ENCODE peak calls at places on chromosomes 5 and 9, in six cellular contexts. One of them, this sample, is unnamed.

GRCh38 chr5:132876020-132876759 is 2.7 kb downstream of the LEAP2 start:
- DNase-seq in GM12878: no peak
- DNase-seq in DND-41: no peak
- DNase-seq in K562: no peak
- DNase-seq in astrocyte: peak; percentile 53
- DNase-seq in HCT116: no peak
- DNase-seq in this sample: no peak

GRCh38 chr5:132420706-132421272 is 51.3 kb downstream of the SLC22A5 start:
- DNase-seq in GM12878: peak; percentile 95
- DNase-seq in K562: no peak
- DNase-seq in DND-41: peak; percentile 79
- DNase-seq in astrocyte: no peak
- DNase-seq in HCT116: no peak
- DNase-seq in this sample: peak; percentile 86

GRCh38 chr5:160477266-160477970 is 55.8 kb downstream of the PTTG1 start:
- DNase-seq in DND-41: no peak
- DNase-seq in GM12878: no peak
- DNase-seq in K562: no peak
- DNase-seq in HCT116: no peak
- DNase-seq in astrocyte: no peak
- DNase-seq in this sample: no peak

GRCh38 chr9:7561527-7561926 is 238.1 kb downstream of the DMAC1 start:
- DNase-seq in GM12878: no peak
- DNase-seq in K562: no peak
- DNase-seq in astrocyte: no peak
- DNase-seq in DND-41: no peak
- DNase-seq in HCT116: no peak
- DNase-seq in this sample: no peak

GRCh38 chr5:150783422-150783928 is 4.9 kb downstream of the SMIM3 start:
- DNase-seq in astrocyte: peak; percentile 98
- DNase-seq in K562: no peak
- DNase-seq in GM12878: peak; percentile 52
- DNase-seq in DND-41: peak; percentile 85
- DNase-seq in HCT116: peak; percentile 83
- DNase-seq in this sample: no peak

GRCh38 chr9:8486095-8486494 is 686.5 kb upstream of the DMAC1 start:
- DNase-seq in GM12878: no peak
- DNase-seq in DND-41: peak; percentile 9
- DNase-seq in HCT116: no peak
- DNase-seq in K562: no peak
- DNase-seq in astrocyte: peak; percentile 3
- DNase-seq in this sample: no peak

GRCh38 chr9:31519826-31520225 is 864.6 kb upstream of the ACO1 start:
- DNase-seq in GM12878: no peak
- DNase-seq in HCT116: no peak
- DNase-seq in K562: no peak
- DNase-seq in astrocyte: peak; percentile 6
- DNase-seq in DND-41: no peak
- DNase-seq in this sample: no peak

GRCh38 chr5:170552486-170553122 is 48.8 kb downstream of the KCNIP1 start:
- DNase-seq in DND-41: no peak
- DNase-seq in HCT116: no peak
- DNase-seq in K562: no peak
- DNase-seq in GM12878: no peak
- DNase-seq in astrocyte: peak; percentile 94
- DNase-seq in this sample: no peak

GRCh38 chr9:123267481-123268239 is 726 bp downstream of the STRBP start:
- DNase-seq in GM12878: no peak
- DNase-seq in astrocyte: no peak
- DNase-seq in DND-41: peak; percentile 16
- DNase-seq in K562: peak; percentile 35
- DNase-seq in HCT116: no peak
- DNase-seq in this sample: no peak

GRCh38 chr5:169302491-169303118 is 1.7 kb upstream of the SLIT3 start:
- DNase-seq in GM12878: peak; percentile 2
- DNase-seq in astrocyte: peak; percentile 55
- DNase-seq in HCT116: peak; percentile 48
- DNase-seq in DND-41: peak; percentile 63
- DNase-seq in K562: peak; percentile 72
- DNase-seq in this sample: peak; percentile 74

GRCh38 chr9:109816490-109816889 is 36.5 kb downstream of the PALM2AKAP2 start:
- DNase-seq in DND-41: no peak
- DNase-seq in HCT116: peak; percentile 26
- DNase-seq in GM12878: no peak
- DNase-seq in K562: no peak
- DNase-seq in astrocyte: peak; percentile 100
- DNase-seq in this sample: no peak

GRCh38 chr9:72383978-72384709 is 19.1 kb upstream of the ZFAND5 start:
- DNase-seq in K562: no peak
- DNase-seq in GM12878: no peak
- DNase-seq in HCT116: no peak
- DNase-seq in DND-41: no peak
- DNase-seq in astrocyte: peak; percentile 98
- DNase-seq in this sample: no peak

GRCh38 chr9:14346826-14347407 is 33.0 kb upstream of the NFIB start:
- DNase-seq in HCT116: no peak
- DNase-seq in astrocyte: no peak
- DNase-seq in K562: no peak
- DNase-seq in DND-41: no peak
- DNase-seq in GM12878: no peak
- DNase-seq in this sample: no peak

GRCh38 chr5:150054569-150054968 is 31.8 kb downstream of the CSF1R start:
- DNase-seq in astrocyte: no peak
- DNase-seq in DND-41: no peak
- DNase-seq in HCT116: no peak
- DNase-seq in K562: no peak
- DNase-seq in GM12878: no peak
- DNase-seq in this sample: no peak

GRCh38 chr5:122844136-122844915 is 1.1 kb upstream of the SNX24 start:
- DNase-seq in GM12878: no peak
- DNase-seq in astrocyte: no peak
- DNase-seq in DND-41: no peak
- DNase-seq in HCT116: no peak
- DNase-seq in K562: peak; percentile 15
- DNase-seq in this sample: peak; percentile 30

GRCh38 chr5:55377810-55378209 is 70.0 kb downstream of the MTREX start:
- DNase-seq in astrocyte: no peak
- DNase-seq in DND-41: no peak
- DNase-seq in K562: no peak
- DNase-seq in HCT116: no peak
- DNase-seq in GM12878: no peak
- DNase-seq in this sample: no peak

GRCh38 chr5:131382407-131383395 is 118.8 kb downstream of the CDC42SE2 start:
- DNase-seq in HCT116: peak; percentile 50
- DNase-seq in K562: peak; percentile 68
- DNase-seq in GM12878: peak; percentile 71
- DNase-seq in DND-41: peak; percentile 51
- DNase-seq in astrocyte: no peak
- DNase-seq in this sample: peak; percentile 87

GRCh38 chr5:72067682-72068470 is 39.4 kb upstream of the MAP1B start:
- DNase-seq in K562: peak; percentile 14
- DNase-seq in GM12878: no peak
- DNase-seq in astrocyte: peak; percentile 92
- DNase-seq in DND-41: no peak
- DNase-seq in HCT116: peak; percentile 12
- DNase-seq in this sample: no peak

GRCh38 chr5:28576022-28576421 is 1537.6 kb upstream of the CDH9 start:
- DNase-seq in GM12878: no peak
- DNase-seq in K562: no peak
- DNase-seq in astrocyte: peak; percentile 3
- DNase-seq in HCT116: no peak
- DNase-seq in DND-41: no peak
- DNase-seq in this sample: peak; percentile 27

GRCh38 chr9:94675008-94675841 is 35.9 kb upstream of the FBP1 start:
- DNase-seq in K562: no peak
- DNase-seq in GM12878: no peak
- DNase-seq in HCT116: no peak
- DNase-seq in DND-41: no peak
- DNase-seq in astrocyte: peak; percentile 78
- DNase-seq in this sample: no peak

DNA sequence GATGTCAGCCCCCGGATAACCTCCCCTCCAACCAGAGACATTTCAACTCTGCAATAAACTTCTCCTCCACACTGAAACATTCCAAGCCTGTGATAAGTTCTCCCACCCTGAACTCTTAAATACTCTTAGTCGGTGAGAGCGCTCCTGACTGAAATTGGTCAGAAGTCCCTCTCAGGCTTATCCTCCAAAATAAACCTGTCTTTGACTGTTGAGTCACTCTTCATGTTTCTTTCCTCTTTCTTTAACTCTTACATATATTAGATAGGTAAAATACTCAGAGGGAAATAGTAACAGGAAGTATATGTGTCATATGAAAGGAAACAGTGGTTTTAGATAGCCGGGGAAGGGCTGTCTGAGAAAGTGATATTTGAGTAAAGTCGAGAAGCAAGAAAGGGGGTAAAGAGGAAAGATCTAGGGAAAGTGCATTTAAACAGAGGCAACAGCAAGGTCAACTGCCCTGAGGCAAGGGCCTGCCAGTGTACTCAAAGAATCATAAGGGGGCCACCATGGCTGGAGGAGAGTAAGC is 11.0 kb upstream of the FAM81B start:
- DNase-seq in DND-41: no peak
- DNase-seq in K562: no peak
- DNase-seq in GM12878: no peak
- DNase-seq in astrocyte: no peak
- DNase-seq in HCT116: no peak
- DNase-seq in this sample: peak; percentile 14
- H3K9ac ChIP-seq in DND-41: no peak overlapping the region
- H3K9ac ChIP-seq in K562: no peak overlapping the region
- H3K9ac ChIP-seq in GM12878: no peak overlapping the region
- H3K9ac ChIP-seq in astrocyte: no peak overlapping the region
- H3K9ac ChIP-seq in HCT116: no peak overlapping the region
- H3K9ac ChIP-seq in this sample: no peak overlapping the region

DNA sequence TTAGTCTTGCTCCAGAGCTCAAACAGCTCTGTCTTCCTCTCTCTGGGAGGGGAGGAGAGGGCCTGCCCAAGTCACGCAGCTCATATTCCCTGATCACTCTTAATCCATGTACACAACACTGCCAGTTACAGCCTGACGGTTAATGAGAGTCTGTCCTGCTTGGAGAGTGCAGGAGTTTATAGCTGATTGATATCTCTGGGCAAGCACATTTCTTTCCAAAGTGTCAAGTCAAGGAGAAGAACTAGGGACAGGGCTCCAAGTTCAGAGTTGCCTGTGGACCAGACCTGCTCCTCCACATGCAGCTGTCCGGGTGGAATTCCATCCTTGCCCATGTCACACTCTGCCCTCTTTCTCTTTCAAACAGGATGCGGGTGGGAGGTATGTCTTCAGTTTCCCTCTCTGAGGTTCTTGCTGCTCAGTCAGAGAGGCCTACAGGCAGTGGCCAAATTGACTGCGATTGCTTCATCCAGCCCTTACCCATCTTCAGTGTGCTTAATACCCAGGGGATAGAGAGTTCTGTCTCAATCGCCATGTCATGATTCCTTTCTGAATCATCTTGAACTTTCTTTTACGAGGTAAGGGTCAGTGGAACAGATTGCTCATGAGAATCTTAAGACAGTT is 54.5 kb downstream of the GALNT12 start:
- DNase-seq in DND-41: no peak
- DNase-seq in astrocyte: no peak
- DNase-seq in HCT116: no peak
- DNase-seq in K562: no peak
- DNase-seq in GM12878: no peak
- DNase-seq in this sample: no peak
- H3K9ac ChIP-seq in DND-41: no peak overlapping the region
- H3K9ac ChIP-seq in astrocyte: no peak overlapping the region
- H3K9ac ChIP-seq in HCT116: no peak overlapping the region
- H3K9ac ChIP-seq in K562: no peak overlapping the region
- H3K9ac ChIP-seq in GM12878: no peak overlapping the region
- H3K9ac ChIP-seq in this sample: no peak overlapping the region

GRCh38 chr5:141880961-141881801 is 3.0 kb upstream of the PCDH1 start:
- DNase-seq in K562: no peak
- DNase-seq in GM12878: peak; percentile 40
- DNase-seq in DND-41: no peak
- DNase-seq in astrocyte: no peak
- DNase-seq in HCT116: no peak
- DNase-seq in this sample: peak; percentile 61

GRCh38 chr5:141877478-141878185 is 578 bp downstream of the PCDH1 start:
- DNase-seq in K562: no peak
- DNase-seq in astrocyte: no peak
- DNase-seq in HCT116: no peak
- DNase-seq in DND-41: no peak
- DNase-seq in GM12878: no peak
- DNase-seq in this sample: peak; percentile 17

GRCh38 chr5:141879941-141880738 is 1.9 kb upstream of the PCDH1 start:
- DNase-seq in GM12878: no peak
- DNase-seq in DND-41: no peak
- DNase-seq in K562: no peak
- DNase-seq in HCT116: no peak
- DNase-seq in astrocyte: no peak
- DNase-seq in this sample: no peak

GRCh38 chr5:141878186-141878770 is at the start of gene PCDH1:
- DNase-seq in HCT116: no peak
- DNase-seq in GM12878: no peak
- DNase-seq in K562: peak; percentile 83
- DNase-seq in astrocyte: no peak
- DNase-seq in DND-41: no peak
- DNase-seq in this sample: peak; percentile 62

GRCh38 chr5:141878771-141879759 is 855 bp upstream of the PCDH1 start:
- DNase-seq in HCT116: peak; percentile 86
- DNase-seq in DND-41: peak; percentile 84
- DNase-seq in GM12878: peak; percentile 71
- DNase-seq in astrocyte: peak; percentile 61
- DNase-seq in K562: peak; percentile 73
- DNase-seq in this sample: peak; percentile 95
- H3K9ac ChIP-seq in HCT116: peak overlapping the region; percentile 40
- H3K9ac ChIP-seq in DND-41: no peak overlapping the region
- H3K9ac ChIP-seq in GM12878: no peak overlapping the region
- H3K9ac ChIP-seq in astrocyte: peak overlapping the region; percentile 41
- H3K9ac ChIP-seq in K562: peak overlapping the region; percentile 77
- H3K9ac ChIP-seq in this sample: peak overlapping the region; percentile 64

DNA sequence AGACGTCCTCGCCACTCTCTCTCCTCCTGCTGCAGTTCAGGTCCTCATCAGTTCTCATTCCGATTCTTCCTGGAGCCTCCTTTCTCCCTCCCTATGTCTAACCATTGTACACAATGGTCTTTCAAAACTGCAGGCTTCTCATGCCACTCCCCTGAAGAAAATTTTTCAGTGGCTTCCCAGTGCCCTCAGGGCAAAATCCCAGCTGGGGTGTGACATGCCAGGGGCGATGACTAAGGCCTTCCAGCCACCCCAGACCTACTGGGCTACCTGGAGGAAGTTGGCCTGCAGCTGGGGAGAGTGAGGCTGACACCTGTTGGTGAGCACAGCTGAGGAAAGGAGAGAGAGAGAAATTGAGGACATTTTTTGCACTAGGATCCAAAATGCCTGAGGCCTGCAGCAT is 65.2 kb downstream of the SREK1 start:
- DNase-seq in DND-41: no peak
- DNase-seq in K562: no peak
- DNase-seq in HCT116: peak; percentile 75
- DNase-seq in GM12878: no peak
- DNase-seq in astrocyte: no peak
- DNase-seq in this sample: no peak
- H3K9ac ChIP-seq in DND-41: no peak overlapping the region
- H3K9ac ChIP-seq in K562: no peak overlapping the region
- H3K9ac ChIP-seq in HCT116: peak overlapping the region; percentile 13
- H3K9ac ChIP-seq in GM12878: no peak overlapping the region
- H3K9ac ChIP-seq in astrocyte: no peak overlapping the region
- H3K9ac ChIP-seq in this sample: no peak overlapping the region

GRCh38 chr5:138449501-138450239 is 10.8 kb downstream of the REEP2 start:
- DNase-seq in K562: peak; percentile 92
- DNase-seq in HCT116: peak; percentile 52
- DNase-seq in GM12878: no peak
- DNase-seq in DND-41: peak; percentile 73
- DNase-seq in astrocyte: peak; percentile 37
- DNase-seq in this sample: peak; percentile 72
- H3K9ac ChIP-seq in K562: peak overlapping the region; percentile 79
- H3K9ac ChIP-seq in HCT116: peak overlapping the region; percentile 34
- H3K9ac ChIP-seq in GM12878: peak overlapping the region; percentile 47
- H3K9ac ChIP-seq in DND-41: peak overlapping the region; percentile 36
- H3K9ac ChIP-seq in astrocyte: peak overlapping the region; percentile 69
- H3K9ac ChIP-seq in this sample: no peak overlapping the region